ENCODE peak calls at places on chromosomes 2 and 18, in four cellular contexts. One of them, this sample, is unnamed.

GRCh38 chr2:241036397-241036963 is 38.1 kb downstream of the SNED1 start:
- DNase-seq in WTC11: peak
- DNase-seq in HepG2: peak
- DNase-seq in K562: peak
- DNase-seq in this sample: no peak

GRCh38 chr18:28729321-28729720 is 552.4 kb upstream of the CDH2 start:
- DNase-seq in WTC11: no peak
- DNase-seq in K562: no peak
- DNase-seq in HepG2: no peak
- DNase-seq in this sample: no peak

GRCh38 chr2:149169653-149170052 is 131.2 kb downstream of the LYPD6B start:
- DNase-seq in K562: no peak
- DNase-seq in HepG2: no peak
- DNase-seq in WTC11: no peak
- DNase-seq in this sample: no peak

GRCh38 chr18:57748770-57749603 is 54.1 kb downstream of the ATP8B1 start:
- DNase-seq in K562: no peak
- DNase-seq in HepG2: peak
- DNase-seq in WTC11: no peak
- DNase-seq in this sample: no peak

GRCh38 chr18:9135081-9135911 is 1.3 kb upstream of the ANKRD12 start:
- DNase-seq in HepG2: no peak
- DNase-seq in WTC11: no peak
- DNase-seq in K562: no peak
- DNase-seq in this sample: no peak

GRCh38 chr2:222450021-222450420 is 25.7 kb downstream of the SGPP2 start:
- DNase-seq in K562: no peak
- DNase-seq in HepG2: no peak
- DNase-seq in WTC11: no peak
- DNase-seq in this sample: no peak

GRCh38 chr2:152098798-152099654 is at the start of gene CACNB4:
- DNase-seq in WTC11: peak
- DNase-seq in K562: no peak
- DNase-seq in HepG2: no peak
- DNase-seq in this sample: peak

GRCh38 chr2:175251425-175252041 is 70.0 kb upstream of the ATP5MC3 start:
- DNase-seq in K562: peak
- DNase-seq in WTC11: no peak
- DNase-seq in HepG2: peak
- DNase-seq in this sample: peak

GRCh38 chr18:73739098-73739497 is 408.5 kb downstream of the FBXO15 start:
- DNase-seq in WTC11: no peak
- DNase-seq in HepG2: no peak
- DNase-seq in K562: no peak
- DNase-seq in this sample: no peak

GRCh38 chr2:186590538-186591441 is 934 bp downstream of the ITGAV start:
- DNase-seq in HepG2: peak
- DNase-seq in K562: peak
- DNase-seq in WTC11: no peak
- DNase-seq in this sample: peak

GRCh38 chr2:202690321-202690900 is 55.6 kb downstream of the FAM117B start:
- DNase-seq in WTC11: no peak
- DNase-seq in HepG2: no peak
- DNase-seq in K562: no peak
- DNase-seq in this sample: no peak

GRCh38 chr18:46672062-46672970 is 15.3 kb upstream of the LOXHD1 start:
- DNase-seq in WTC11: no peak
- DNase-seq in HepG2: no peak
- DNase-seq in K562: no peak
- DNase-seq in this sample: no peak

DNA sequence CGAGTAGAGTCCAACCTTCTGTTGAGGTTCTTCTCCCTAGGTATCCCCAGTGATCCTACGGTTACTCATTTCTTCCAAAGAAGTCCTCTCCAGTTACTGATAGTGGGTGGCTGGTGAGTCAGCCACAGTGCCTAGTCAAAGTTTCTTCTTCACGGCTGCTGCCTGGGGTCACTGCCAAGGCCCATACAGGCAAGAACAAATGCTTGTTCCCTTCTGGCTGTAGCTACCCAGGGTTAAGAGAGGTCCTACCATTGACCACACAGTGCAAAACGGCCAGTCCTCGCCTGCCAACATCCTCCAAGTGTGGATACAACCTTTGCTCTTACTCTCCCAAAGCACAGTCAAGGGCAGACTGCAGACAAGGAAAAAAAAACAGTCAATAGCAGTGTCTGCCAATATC is 2.9 kb upstream of the PTPN4 start:
- DNase-seq in K562: peak
- DNase-seq in HepG2: peak
- DNase-seq in WTC11: no peak
- DNase-seq in this sample: no peak
- TF ChIP-seq ELF4 in K562: no peak
- TF ChIP-seq ELF4 in HepG2: no peak
- TF ChIP-seq ELF4 in WTC11: no peak
- TF ChIP-seq ELF4 in this sample: no peak

DNA sequence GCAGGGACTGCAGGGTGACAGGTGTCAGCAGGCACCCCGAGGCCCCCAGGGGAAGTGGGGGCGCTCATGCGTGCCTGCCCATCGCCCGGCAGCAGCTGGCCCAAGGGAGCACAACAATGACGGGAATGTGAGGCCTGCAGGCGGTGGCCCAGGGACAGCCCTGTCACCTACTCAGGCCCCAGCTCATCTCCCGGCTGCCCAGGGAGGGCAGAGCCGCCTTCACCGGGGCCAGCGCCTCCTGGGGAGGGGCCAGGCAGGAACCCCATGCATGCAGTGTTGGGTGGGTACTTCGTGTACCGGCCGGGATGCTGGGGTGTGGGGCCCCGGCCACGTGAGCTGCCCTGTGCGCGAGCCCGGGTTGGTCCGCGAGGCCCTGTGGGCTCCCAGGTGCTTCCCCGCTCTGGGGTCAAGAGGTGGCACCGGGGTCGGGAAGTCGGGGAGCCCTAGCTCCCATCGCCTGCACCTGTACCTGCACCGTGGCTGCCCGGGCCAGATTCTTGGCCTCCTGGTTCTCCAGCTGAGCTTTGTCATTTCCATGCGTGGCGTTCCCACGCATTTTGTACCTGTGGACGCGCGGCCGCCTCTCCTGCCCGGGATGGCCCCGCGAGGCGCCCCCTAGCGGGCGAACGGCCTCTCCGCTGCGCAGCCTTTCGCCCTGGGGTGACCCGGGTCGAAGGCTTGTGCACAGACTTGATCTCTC is 823 bp downstream of the KLHL30 start:
- DNase-seq in K562: peak
- DNase-seq in WTC11: peak
- DNase-seq in HepG2: no peak
- DNase-seq in this sample: peak
- TF ChIP-seq ELF4 in K562: no peak
- TF ChIP-seq ELF4 in WTC11: no peak
- TF ChIP-seq ELF4 in HepG2: no peak
- TF ChIP-seq ELF4 in this sample: no peak

GRCh38 chr2:180125245-180125962 is 118.3 kb upstream of the CWC22 start:
- DNase-seq in K562: peak
- DNase-seq in WTC11: peak
- DNase-seq in HepG2: peak
- DNase-seq in this sample: peak
- TF ChIP-seq ELF4 in K562: no peak
- TF ChIP-seq ELF4 in WTC11: no peak
- TF ChIP-seq ELF4 in HepG2: no peak
- TF ChIP-seq ELF4 in this sample: no peak

DNA sequence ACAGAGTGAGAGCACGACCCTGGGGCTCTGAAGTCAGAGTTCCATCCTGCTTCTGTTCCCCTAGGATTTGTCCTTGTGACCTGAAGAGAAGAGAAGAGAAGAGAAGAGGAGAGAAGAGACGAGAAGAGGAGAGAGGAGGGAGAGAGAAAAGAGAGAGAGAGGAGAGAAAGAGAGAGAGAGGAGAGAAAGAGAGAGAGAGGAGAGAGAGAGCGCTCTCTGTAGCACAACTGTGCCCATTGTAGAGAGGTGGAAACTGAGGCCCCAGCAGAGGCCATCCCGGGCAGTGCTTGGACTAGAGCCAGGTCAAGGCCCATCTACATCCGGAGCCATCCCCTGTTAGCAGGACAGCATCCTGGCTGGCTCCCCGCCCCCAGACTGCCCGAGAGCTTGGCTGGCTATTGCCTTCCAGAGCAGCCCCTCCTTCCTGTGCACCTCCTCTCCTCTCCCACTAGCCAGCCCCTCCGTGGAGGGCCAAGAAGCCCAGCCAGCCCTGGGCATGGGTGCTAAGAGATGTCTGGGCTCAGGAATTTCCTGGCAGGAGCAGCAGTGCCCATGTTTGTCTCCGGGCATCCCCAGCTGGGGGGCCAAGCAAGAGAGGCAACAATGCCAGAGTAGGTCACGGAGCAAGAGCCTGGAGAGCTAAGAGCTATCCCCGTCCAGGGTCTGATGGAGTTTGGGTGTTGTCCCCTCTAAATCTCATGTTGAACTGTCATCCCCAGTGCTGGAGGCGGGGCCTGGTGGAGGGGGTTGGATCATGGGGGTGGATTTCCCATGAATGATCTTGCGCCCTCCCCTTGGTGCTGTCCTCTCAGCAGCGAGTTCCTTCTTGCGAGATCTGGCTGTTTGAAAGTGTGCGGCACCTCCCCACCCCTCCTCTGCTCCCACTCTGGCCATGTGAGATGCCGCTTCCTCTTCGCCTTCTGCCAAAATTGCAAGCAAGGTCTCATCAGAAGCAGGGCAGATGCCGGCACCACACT is 18.2 kb upstream of the GPR55 start:
- DNase-seq in K562: peak
- DNase-seq in WTC11: no peak
- DNase-seq in HepG2: no peak
- DNase-seq in this sample: no peak
- TF ChIP-seq ELF4 in K562: no peak
- TF ChIP-seq ELF4 in WTC11: no peak
- TF ChIP-seq ELF4 in HepG2: no peak
- TF ChIP-seq ELF4 in this sample: no peak

This sample was measured in HEK293T.